ENCODE peak calls at places on chromosomes 13 and 19, in seven cellular contexts. V is SK-N-SH, A is HCT116, F is GM12878, K is H1, Y is K562, H is HepG2. D is an unnamed sample.

GRCh38 chr19:10699650-10700335 is 1.4 kb upstream of the QTRT1 start:
- DNase-seq in V (peak), A (peak), F (peak), K (no peak), Y (peak), H (peak), D (peak)

GRCh38 chr13:64925284-64925683 is 2304.9 kb downstream of the PCDH9 start:
- DNase-seq in V (no peak), A (no peak), F (no peak), K (peak), Y (no peak), H (no peak), D (no peak)

GRCh38 chr13:30869491-30869890 is 36.6 kb upstream of the MEDAG start:
- DNase-seq in V (no peak), A (no peak), F (no peak), K (no peak), Y (no peak), H (no peak), D (no peak)

GRCh38 chr13:97346097-97346496 is 87.9 kb upstream of the RAP2A start:
- DNase-seq in V (no peak), A (no peak), F (no peak), K (no peak), Y (no peak), H (no peak), D (no peak)

GRCh38 chr19:51750381-51751124 is 1.1 kb downstream of the FPR1 start:
- DNase-seq in V (no peak), A (no peak), F (no peak), K (no peak), Y (no peak), H (no peak), D (no peak)

GRCh38 chr13:50075619-50076097 is 60.4 kb downstream of the KCNRG start:
- DNase-seq in V (peak), A (no peak), F (no peak), K (no peak), Y (no peak), H (no peak), D (no peak)

GRCh38 chr13:47886314-47886713 is 114.8 kb downstream of the SUCLA2 start:
- DNase-seq in V (no peak), A (no peak), F (no peak), K (no peak), Y (no peak), H (no peak), D (no peak)

GRCh38 chr13:21033224-21033855 is 28.0 kb downstream of the LATS2 start:
- DNase-seq in V (no peak), A (no peak), F (no peak), K (no peak), Y (no peak), H (no peak), D (no peak)

GRCh38 chr19:7254590-7254989 is 39.6 kb downstream of the INSR start:
- DNase-seq in V (no peak), A (no peak), F (no peak), K (no peak), Y (no peak), H (no peak), D (peak)

GRCh38 chr19:35013047-35013819 is 13.1 kb downstream of the GRAMD1A start:
- DNase-seq in V (peak), A (no peak), F (no peak), K (no peak), Y (peak), H (peak), D (no peak)

GRCh38 chr19:2084993-2085720 is 11.0 kb downstream of the MOB3A start:
- DNase-seq in V (peak), A (no peak), F (peak), K (no peak), Y (peak), H (no peak), D (no peak)

GRCh38 chr19:19388568-19389555 is 16.6 kb upstream of the GATAD2A start:
- DNase-seq in V (no peak), A (no peak), F (no peak), K (no peak), Y (peak), H (peak), D (no peak)

GRCh38 chr13:20877902-20878301 is 24.6 kb downstream of the XPO4 start:
- DNase-seq in V (no peak), A (no peak), F (no peak), K (no peak), Y (no peak), H (no peak), D (no peak)

GRCh38 chr13:34409496-34410163 is 532.4 kb upstream of the NBEA start:
- DNase-seq in V (no peak), A (no peak), F (no peak), K (no peak), Y (no peak), H (no peak), D (no peak)

GRCh38 chr19:2327773-2328400 is 499 bp downstream of the LSM7 start:
- DNase-seq in V (peak), A (peak), F (peak), K (peak), Y (peak), H (peak), D (peak)

DNA sequence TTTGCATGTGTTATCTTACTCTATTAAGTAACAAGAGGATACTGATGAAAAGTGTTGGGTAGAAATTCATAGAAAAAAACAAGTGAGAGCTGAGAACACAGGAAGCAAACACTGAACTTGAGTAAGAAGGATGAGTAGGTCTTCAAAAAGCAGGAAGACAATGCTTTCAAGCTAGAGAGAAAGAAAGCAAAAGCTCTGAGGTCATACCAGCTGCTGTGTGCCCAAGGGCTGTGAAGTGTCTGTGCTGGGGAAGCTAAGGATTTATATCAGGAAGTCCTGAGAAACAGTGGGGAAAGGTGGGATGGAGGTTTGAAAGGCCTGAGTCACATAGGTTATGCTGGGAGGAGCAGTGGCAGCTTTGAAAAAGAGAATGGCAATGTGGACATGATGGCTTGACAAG is 145.5 kb upstream of the MAB21L1 start:
- DNase-seq in V (no peak), A (no peak), F (no peak), K (no peak), Y (no peak), H (no peak), D (no peak)
- TF ChIP-seq JUND in V (no peak), A (no peak), F (no peak), K (no peak), Y (no peak), H (no peak), D (no peak)

GRCh38 chr13:110644892-110645521 is 29.7 kb downstream of the NAXD start:
- DNase-seq in V (peak), A (no peak), F (no peak), K (peak), Y (no peak), H (no peak), D (no peak)
- TF ChIP-seq JUND in V (no peak), A (no peak), F (no peak), K (peak), Y (no peak), H (no peak), D (no peak)

GRCh38 chr19:48836089-48837017 is at the start of gene HSD17B14:
- DNase-seq in V (peak), A (no peak), F (no peak), K (peak), Y (no peak), H (no peak), D (no peak)
- TF ChIP-seq JUND in V (no peak), A (no peak), F (no peak), K (no peak), Y (no peak), H (no peak), D (no peak)

GRCh38 chr13:43522788-43523187 is 264.0 kb downstream of the ENOX1 start:
- DNase-seq in V (no peak), A (no peak), F (no peak), K (no peak), Y (no peak), H (no peak), D (no peak)
- TF ChIP-seq JUND in V (no peak), A (no peak), F (no peak), K (no peak), Y (no peak), H (no peak), D (no peak)

GRCh38 chr13:25836709-25837316 is 215.0 kb downstream of the SHISA2 start:
- DNase-seq in V (no peak), A (no peak), F (no peak), K (no peak), Y (no peak), H (no peak), D (no peak)

GRCh38 chr13:25840931-25841330 is 210.9 kb downstream of the SHISA2 start:
- DNase-seq in V (no peak), A (no peak), F (no peak), K (no peak), Y (no peak), H (no peak), D (no peak)

GRCh38 chr13:25843692-25844091 is 208.1 kb downstream of the SHISA2 start:
- DNase-seq in V (no peak), A (no peak), F (no peak), K (no peak), Y (no peak), H (no peak), D (no peak)

GRCh38 chr13:25840261-25840660 is 211.6 kb downstream of the SHISA2 start:
- DNase-seq in V (no peak), A (no peak), F (no peak), K (no peak), Y (no peak), H (no peak), D (no peak)

GRCh38 chr13:25839356-25839755 is 212.5 kb downstream of the SHISA2 start:
- DNase-seq in V (no peak), A (no peak), F (no peak), K (no peak), Y (no peak), H (no peak), D (no peak)
- TF ChIP-seq JUND in V (no peak), A (no peak), F (no peak), K (no peak), Y (no peak), H (no peak), D (no peak)

DNA sequence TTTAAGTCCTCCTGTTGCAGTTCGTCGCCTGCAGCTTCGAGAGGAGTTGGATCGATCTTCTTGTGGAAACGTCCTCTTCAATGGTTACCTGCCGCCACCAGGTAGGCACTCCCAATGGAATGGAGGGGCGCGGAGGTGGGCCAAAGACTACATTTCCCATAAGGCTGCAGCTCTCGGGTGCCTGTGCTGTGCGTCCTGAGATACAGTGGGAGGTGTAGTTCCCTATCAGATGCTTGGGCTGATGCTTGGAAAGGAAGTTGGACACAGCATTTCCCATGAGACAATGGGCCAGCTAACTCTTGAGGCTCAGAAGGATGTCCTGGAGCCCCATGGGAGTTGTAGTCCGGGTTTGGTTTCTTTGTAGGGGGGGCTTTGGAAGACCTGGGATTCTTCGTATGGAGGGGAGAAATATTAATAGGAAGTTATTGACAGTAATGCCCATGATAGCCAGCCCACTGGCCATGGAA is 1.8 kb downstream of the SHKBP1 start:
- DNase-seq in V (peak), A (no peak), F (no peak), K (no peak), Y (peak), H (no peak), D (peak)
- TF ChIP-seq JUND in V (no peak), A (no peak), F (no peak), K (no peak), Y (peak), H (no peak), D (no peak)

GRCh38 chr13:61142506-61142905 is 273.1 kb downstream of the PCDH20 start:
- DNase-seq in V (no peak), A (no peak), F (no peak), K (no peak), Y (no peak), H (no peak), D (no peak)
- TF ChIP-seq JUND in V (no peak), A (no peak), F (no peak), K (no peak), Y (no peak), H (no peak), D (no peak)